ENCODE peak calls at places on chromosome 2, in seven cellular contexts. A is esophagus muscularis mucosa, P is lower lobe of right lung, C is Peyer's patch, F is K562, B is A549, K is body of pancreas. X is an unnamed sample.

GRCh38 chr2:25897500-25897899 is 19.2 kb upstream of the ASXL2 start:
- DNase-seq in A (no peak), P (no peak), C (no peak), F (no peak), B (no peak), K (no peak), X (no peak)

GRCh38 chr2:215405722-215406581 is 29.9 kb downstream of the FN1 start:
- DNase-seq in A (no peak), P (no peak), C (no peak), F (no peak), B (no peak), K (no peak), X (no peak)

GRCh38 chr2:175478369-175478768 is 296.9 kb upstream of the ATP5MC3 start:
- DNase-seq in A (no peak), P (no peak), C (no peak), F (no peak), B (no peak), K (no peak), X (no peak)

GRCh38 chr2:174282449-174282848 is 34.1 kb upstream of the OLA1 start:
- DNase-seq in A (no peak), P (no peak), C (no peak), F (no peak), B (no peak), K (no peak), X (no peak)

GRCh38 chr2:100812141-100812540 is 7.8 kb upstream of the NPAS2 start:
- DNase-seq in A (no peak), P (no peak), C (no peak), F (no peak), B (no peak), K (no peak), X (no peak)

GRCh38 chr2:71746946-71747501 is 293.7 kb downstream of the DYSF start:
- DNase-seq in A (peak; percentile 91), P (peak; percentile 53), C (no peak), F (peak; percentile 32), B (no peak), K (peak; percentile 41), X (no peak)

GRCh38 chr2:191401287-191401686 is 156.1 kb downstream of the MYO1B start:
- DNase-seq in A (no peak), P (no peak), C (no peak), F (no peak), B (no peak), K (no peak), X (no peak)

GRCh38 chr2:128412181-128412871 is 93.7 kb upstream of the HS6ST1 start:
- DNase-seq in A (peak; percentile 34), P (no peak), C (no peak), F (no peak), B (no peak), K (peak; percentile 6), X (peak; percentile 15)

GRCh38 chr2:218047532-218048230 is 21.4 kb upstream of the RUFY4 start:
- DNase-seq in A (no peak), P (no peak), C (no peak), F (no peak), B (no peak), K (no peak), X (no peak)

GRCh38 chr2:187296869-187297268 is 151.2 kb downstream of the CALCRL start:
- DNase-seq in A (no peak), P (no peak), C (no peak), F (no peak), B (no peak), K (no peak), X (no peak)

GRCh38 chr2:159639712-159640111 is 23.4 kb upstream of the BAZ2B start:
- DNase-seq in A (no peak), P (no peak), C (no peak), F (no peak), B (no peak), K (no peak), X (no peak)

GRCh38 chr2:121345887-121346286 is 60.9 kb upstream of the TFCP2L1 start:
- DNase-seq in A (no peak), P (no peak), C (no peak), F (no peak), B (no peak), K (no peak), X (no peak)

GRCh38 chr2:241901018-241901380 is 31.5 kb downstream of the RTP5 start:
- DNase-seq in A (no peak), P (peak; percentile 41), C (no peak), F (no peak), B (no peak), K (peak; percentile 25), X (peak; percentile 2)

GRCh38 chr2:47179325-47179724 is 24.2 kb upstream of the STPG4 start:
- DNase-seq in A (no peak), P (no peak), C (no peak), F (peak; percentile 60), B (no peak), K (no peak), X (no peak)

GRCh38 chr2:176088048-176088936 is 4.2 kb upstream of the HOXD13 start:
- DNase-seq in A (no peak), P (peak; percentile 64), C (no peak), F (peak; percentile 64), B (no peak), K (peak; percentile 54), X (peak; percentile 54)

GRCh38 chr2:29238497-29238896 is 123.3 kb downstream of the CLIP4 start:
- DNase-seq in A (no peak), P (no peak), C (no peak), F (peak; percentile 22), B (peak; percentile 84), K (peak; percentile 51), X (no peak)

GRCh38 chr2:18001671-18002070 is 123.2 kb downstream of the KCNS3 start:
- DNase-seq in A (no peak), P (no peak), C (no peak), F (no peak), B (no peak), K (no peak), X (no peak)

GRCh38 chr2:204950695-204951094 is 405.4 kb downstream of the PARD3B start:
- DNase-seq in A (no peak), P (no peak), C (no peak), F (no peak), B (no peak), K (no peak), X (no peak)

GRCh38 chr2:177832611-177833133 is 239.9 kb downstream of the PDE11A start:
- DNase-seq in A (no peak), P (no peak), C (no peak), F (no peak), B (no peak), K (no peak), X (no peak)

GRCh38 chr2:106531676-106532075 is 44.5 kb downstream of the CD8B2 start:
- DNase-seq in A (no peak), P (no peak), C (no peak), F (no peak), B (no peak), K (no peak), X (no peak)

GRCh38 chr2:36541891-36542595 is 55.9 kb downstream of the FEZ2 start:
- DNase-seq in A (no peak), P (no peak), C (no peak), F (peak; percentile 12), B (no peak), K (no peak), X (no peak)

GRCh38 chr2:25247792-25248512 is 79.6 kb upstream of the POMC start:
- DNase-seq in A (no peak), P (no peak), C (no peak), F (no peak), B (no peak), K (no peak), X (no peak)

GRCh38 chr2:163667064-163667887 is 68.5 kb downstream of the FIGN start:
- DNase-seq in A (no peak), P (no peak), C (no peak), F (no peak), B (peak; percentile 40), K (no peak), X (no peak)

GRCh38 chr2:226673314-226673723 is 126.3 kb downstream of the IRS1 start:
- DNase-seq in A (no peak), P (no peak), C (no peak), F (no peak), B (no peak), K (no peak), X (peak; percentile 63)

DNA sequence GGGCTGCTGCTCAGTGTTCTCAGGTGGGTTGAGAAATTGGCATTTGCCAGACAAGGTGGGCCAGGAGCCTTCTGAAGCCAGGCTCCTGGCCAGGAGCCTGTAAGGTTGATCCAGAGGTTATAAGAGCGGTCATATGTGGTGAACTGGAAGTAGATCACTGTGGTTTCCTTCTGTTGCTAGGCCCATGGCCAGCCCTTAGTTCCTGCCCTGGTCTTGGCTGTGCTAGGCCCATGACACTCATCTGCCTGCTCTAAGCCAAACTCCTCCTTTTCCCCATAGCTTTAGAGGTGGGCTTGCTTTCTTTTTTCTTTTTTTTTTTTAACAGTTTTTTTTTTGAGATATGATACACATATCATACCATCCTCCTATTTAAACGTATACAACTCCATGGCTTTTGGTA is 5.0 kb upstream of the MGAT5 start:
- DNase-seq in A (no peak), P (no peak), C (no peak), F (no peak), B (no peak), K (no peak), X (no peak)
- H3K4me1 ChIP-seq in A (peaks cover 41% of the 10 kb centered on the region), P (peaks cover 46% of the 10 kb centered on the region), C (peaks cover 66% of the 10 kb centered on the region), F (peaks cover 4% of the 10 kb centered on the region), B (no peaks in the 10 kb centered on the region), K (peaks cover 17% of the 10 kb centered on the region), X (peaks cover 43% of the 10 kb centered on the region)

DNA sequence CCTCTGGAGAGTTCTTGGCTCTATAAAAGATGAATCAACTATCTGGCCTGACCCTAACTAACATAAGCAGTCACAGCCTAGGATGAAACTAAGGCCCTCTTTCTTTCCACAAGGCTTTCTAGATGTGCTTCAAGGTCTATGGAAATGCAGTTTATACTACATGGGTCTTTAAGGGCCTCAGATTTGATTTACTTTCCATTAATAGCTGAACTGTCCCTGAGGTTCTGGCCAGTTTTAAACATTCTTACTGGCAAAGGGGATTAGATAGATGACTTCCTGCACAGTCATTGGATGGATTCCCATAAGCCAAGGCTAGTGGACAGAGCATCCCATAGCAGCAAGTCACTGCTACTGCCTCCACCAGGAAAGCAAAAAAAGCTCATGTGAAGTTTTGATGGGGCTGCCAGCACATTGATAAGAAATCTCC is 38.1 kb upstream of the LCLAT1 start:
- DNase-seq in A (no peak), P (no peak), C (no peak), F (no peak), B (no peak), K (no peak), X (no peak)
- H3K4me1 ChIP-seq in A (peaks cover 98% of the 10 kb centered on the region), P (peaks cover 34% of the 10 kb centered on the region), C (no peaks in the 10 kb centered on the region), F (peaks cover 2% of the 10 kb centered on the region), B (peaks cover 24% of the 10 kb centered on the region), K (no peaks in the 10 kb centered on the region), X (peaks cover 4% of the 10 kb centered on the region)

DNA sequence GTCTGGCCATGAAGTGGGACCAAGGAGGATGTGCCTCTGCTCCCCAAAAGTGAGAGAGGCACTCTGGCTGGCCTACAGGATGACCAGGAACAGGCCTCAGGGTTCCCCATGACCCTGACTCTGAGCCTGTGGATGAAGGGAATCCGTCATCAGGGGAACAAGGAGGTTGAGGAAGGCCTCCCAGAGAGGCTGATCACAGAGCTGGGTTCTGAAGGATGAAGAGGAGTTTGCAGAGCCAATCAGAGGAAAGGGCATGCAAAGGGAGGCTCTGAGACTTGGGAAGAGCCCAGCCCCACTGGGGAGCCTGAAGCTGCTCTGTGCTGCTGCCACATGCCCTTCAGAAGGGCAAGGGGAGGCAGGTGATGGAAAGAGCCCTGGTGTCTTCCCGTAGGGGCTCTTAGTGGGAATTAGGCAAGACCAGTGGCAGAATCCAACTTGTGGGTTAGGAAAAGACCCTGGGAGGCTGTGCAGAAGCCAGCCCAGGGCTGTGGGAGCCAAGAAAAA is 141.3 kb upstream of the ID2 start:
- DNase-seq in A (no peak), P (no peak), C (peak; percentile 3), F (no peak), B (no peak), K (no peak), X (peak; percentile 16)
- H3K4me1 ChIP-seq in A (peaks cover 56% of the 10 kb centered on the region), P (peaks cover 87% of the 10 kb centered on the region), C (peaks cover 20% of the 10 kb centered on the region), F (peaks cover 64% of the 10 kb centered on the region), B (peaks cover 7% of the 10 kb centered on the region), K (peaks cover 26% of the 10 kb centered on the region), X (peaks cover 50% of the 10 kb centered on the region)

GRCh38 chr2:196268022-196268421 is 96.6 kb upstream of the STK17B start:
- DNase-seq in A (no peak), P (no peak), C (no peak), F (no peak), B (no peak), K (no peak), X (no peak)
- H3K4me1 ChIP-seq in A (no peaks in the 10 kb centered on the region), P (peaks cover 35% of the 10 kb centered on the region), C (peaks cover 17% of the 10 kb centered on the region), F (no peaks in the 10 kb centered on the region), B (peaks cover 21% of the 10 kb centered on the region), K (no peaks in the 10 kb centered on the region), X (no peaks in the 10 kb centered on the region)

X was measured in stomach.